ENCODE peak calls at places on chromosomes 7 and 10, in five cellular contexts. A is SK-N-SH, V is pancreas, J is HCT116, C is PC-9. E is an unnamed sample.

GRCh38 chr7:38299275-38299931 is 26.0 kb upstream of the TARP start:
- DNase-seq in A (no peak), V (no peak), J (no peak), C (no peak), E (no peak)

GRCh38 chr10:71244638-71245419 is 32.5 kb downstream of the UNC5B start:
- DNase-seq in A (peak), V (no peak), J (no peak), C (no peak), E (no peak)

GRCh38 chr10:16789266-16789665 is 28.0 kb downstream of the RSU1 start:
- DNase-seq in A (no peak), V (no peak), J (no peak), C (no peak), E (no peak)

GRCh38 chr10:69880301-69881081 is 78.8 kb downstream of the COL13A1 start:
- DNase-seq in A (no peak), V (no peak), J (no peak), C (no peak), E (no peak)

GRCh38 chr10:70931168-70931805 is 42.9 kb upstream of the PCBD1 start:
- DNase-seq in A (no peak), V (no peak), J (no peak), C (peak), E (peak)

GRCh38 chr10:73774637-73775036 is 7.2 kb upstream of the CHCHD1 start:
- DNase-seq in A (no peak), V (no peak), J (no peak), C (peak), E (no peak)

GRCh38 chr7:18666107-18666728 is 170.7 kb downstream of the HDAC9 start:
- DNase-seq in A (peak), V (peak), J (peak), C (peak), E (no peak)

GRCh38 chr10:71363936-71364335 is 32.8 kb upstream of the CDH23 start:
- DNase-seq in A (no peak), V (no peak), J (no peak), C (no peak), E (no peak)

GRCh38 chr10:119597405-119598186 is 832 bp upstream of the TIAL1 start:
- DNase-seq in A (no peak), V (no peak), J (no peak), C (no peak), E (no peak)

GRCh38 chr10:119723161-119723560 is 2.7 kb upstream of the INPP5F start:
- DNase-seq in A (no peak), V (no peak), J (no peak), C (no peak), E (no peak)

GRCh38 chr10:9069136-9069535 is 1014.6 kb downstream of the GATA3 start:
- DNase-seq in A (no peak), V (no peak), J (no peak), C (peak), E (peak)

GRCh38 chr10:3467052-3467906 is 294.7 kb upstream of the PITRM1 start:
- DNase-seq in A (no peak), V (no peak), J (peak), C (peak), E (peak)

GRCh38 chr10:122555431-122555830 is 5.1 kb upstream of the DMBT1 start:
- DNase-seq in A (no peak), V (no peak), J (no peak), C (no peak), E (no peak)

GRCh38 chr10:126101744-126102143 is 205.4 kb downstream of the FANK1 start:
- DNase-seq in A (no peak), V (no peak), J (no peak), C (no peak), E (no peak)

GRCh38 chr10:62637249-62638061 is 167.1 kb upstream of the ADO start:
- DNase-seq in A (no peak), V (no peak), J (no peak), C (no peak), E (peak)

GRCh38 chr10:119360181-119360921 is 153.0 kb downstream of the GRK5 start:
- DNase-seq in A (no peak), V (no peak), J (no peak), C (no peak), E (no peak)

GRCh38 chr10:27446091-27446918 is 57.8 kb upstream of the RAB18 start:
- DNase-seq in A (peak), V (no peak), J (peak), C (no peak), E (no peak)

GRCh38 chr7:137880432-137880831 is 33.7 kb upstream of the DGKI start:
- DNase-seq in A (no peak), V (no peak), J (no peak), C (no peak), E (peak)

GRCh38 chr7:86914468-86915054 is 144.9 kb downstream of the ELAPOR2 start:
- DNase-seq in A (no peak), V (no peak), J (no peak), C (no peak), E (no peak)

GRCh38 chr7:114922652-114923402 is 933 bp downstream of the MDFIC start:
- DNase-seq in A (peak), V (peak), J (no peak), C (peak), E (no peak)

DNA sequence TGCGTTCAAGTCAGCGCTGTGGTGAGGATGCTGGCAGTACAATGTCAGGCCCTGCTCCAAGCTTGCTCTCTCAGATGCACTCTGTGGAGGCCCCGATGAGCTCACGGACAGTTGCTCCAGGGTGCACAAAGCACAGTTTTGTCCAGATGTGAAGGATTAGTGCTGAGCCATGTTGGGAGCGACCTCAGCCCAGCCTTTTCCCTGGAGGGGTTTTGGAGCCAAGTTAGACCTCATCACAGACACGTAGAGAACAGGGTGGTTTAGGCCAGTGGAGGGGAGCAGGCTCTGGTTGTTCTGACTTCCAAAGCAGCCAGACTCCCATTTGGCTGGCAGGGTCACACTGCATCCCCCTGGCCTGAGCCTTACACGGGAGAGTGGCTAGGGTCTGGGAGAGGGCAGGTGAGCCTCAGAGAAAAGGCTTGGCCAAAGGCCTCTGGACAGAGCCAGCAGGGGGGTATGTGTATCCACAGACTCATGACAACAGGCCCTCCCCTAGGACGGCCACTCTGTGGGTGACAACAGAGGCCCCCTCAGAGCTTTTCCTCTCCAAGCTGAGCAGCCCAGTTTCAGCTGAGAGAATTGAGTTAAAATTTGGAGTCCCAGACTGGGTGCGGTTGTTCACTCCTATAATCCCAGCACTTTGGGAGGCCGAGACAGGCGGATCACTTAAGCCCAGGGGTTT is 4.6 kb downstream of the PLAC9 start:
- DNase-seq in A (no peak), V (no peak), J (no peak), C (no peak), E (no peak)
- H3K27ac ChIP-seq in A (no peak), V (no peak), J (no peak), C (no peak), E (no peak)

GRCh38 chr10:110852897-110853296 is 18.8 kb upstream of the PDCD4 start:
- DNase-seq in A (no peak), V (peak), J (no peak), C (no peak), E (no peak)
- H3K27ac ChIP-seq in A (no peak), V (peak), J (no peak), C (no peak), E (peak)

GRCh38 chr7:33686001-33686591 is 219.2 kb upstream of the BMPER start:
- DNase-seq in A (peak), V (no peak), J (no peak), C (no peak), E (no peak)

GRCh38 chr7:33687601-33688000 is 217.7 kb upstream of the BMPER start:
- DNase-seq in A (no peak), V (no peak), J (no peak), C (no peak), E (no peak)

GRCh38 chr7:33680682-33681081 is 224.7 kb upstream of the BMPER start:
- DNase-seq in A (no peak), V (no peak), J (no peak), C (no peak), E (no peak)

DNA sequence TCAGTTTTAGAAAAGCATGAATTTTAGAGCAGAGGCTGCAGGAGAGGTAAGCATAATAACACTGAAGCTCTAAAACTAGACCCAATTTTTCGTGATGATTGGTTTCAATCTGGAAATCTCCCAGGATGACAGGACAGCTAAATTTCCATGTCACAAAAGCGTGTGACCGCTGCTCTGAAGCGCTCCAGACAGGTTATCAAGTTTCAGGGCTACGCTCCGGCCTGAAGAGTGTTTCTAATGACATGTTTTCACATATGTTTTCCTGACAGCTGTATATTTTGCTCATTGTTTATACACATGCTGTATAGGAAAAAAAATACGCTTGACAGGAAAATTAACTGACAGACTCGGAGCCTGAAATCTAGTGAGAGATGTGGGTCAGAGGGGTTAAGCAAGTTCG is 219.9 kb upstream of the BMPER start:
- DNase-seq in A (no peak), V (no peak), J (no peak), C (no peak), E (no peak)
- H3K27ac ChIP-seq in A (no peak), V (no peak), J (no peak), C (no peak), E (no peak)

DNA sequence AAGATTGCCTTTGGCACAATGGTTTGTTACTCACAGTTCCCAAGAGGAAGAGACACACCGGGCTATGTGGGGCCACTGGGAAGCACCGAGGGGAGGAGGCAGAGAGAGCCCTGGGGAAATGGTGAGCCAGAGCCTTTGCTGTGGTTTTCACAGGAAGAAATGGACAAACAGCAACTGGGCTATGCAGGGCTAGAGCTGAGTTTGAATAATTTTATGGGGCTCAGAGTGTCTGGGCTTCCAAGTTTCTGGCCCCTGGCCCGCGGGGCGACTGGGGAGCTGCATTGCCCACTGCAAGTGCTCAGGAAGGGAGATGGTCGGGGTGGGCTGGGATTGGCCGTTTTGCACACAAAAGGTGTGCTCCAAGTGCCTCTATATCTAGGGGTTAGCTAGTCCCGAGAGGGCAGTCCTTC is 92.6 kb downstream of the CHST15 start:
- DNase-seq in A (no peak), V (peak), J (no peak), C (peak), E (no peak)
- H3K27ac ChIP-seq in A (no peak), V (no peak), J (no peak), C (peak), E (no peak)

DNA sequence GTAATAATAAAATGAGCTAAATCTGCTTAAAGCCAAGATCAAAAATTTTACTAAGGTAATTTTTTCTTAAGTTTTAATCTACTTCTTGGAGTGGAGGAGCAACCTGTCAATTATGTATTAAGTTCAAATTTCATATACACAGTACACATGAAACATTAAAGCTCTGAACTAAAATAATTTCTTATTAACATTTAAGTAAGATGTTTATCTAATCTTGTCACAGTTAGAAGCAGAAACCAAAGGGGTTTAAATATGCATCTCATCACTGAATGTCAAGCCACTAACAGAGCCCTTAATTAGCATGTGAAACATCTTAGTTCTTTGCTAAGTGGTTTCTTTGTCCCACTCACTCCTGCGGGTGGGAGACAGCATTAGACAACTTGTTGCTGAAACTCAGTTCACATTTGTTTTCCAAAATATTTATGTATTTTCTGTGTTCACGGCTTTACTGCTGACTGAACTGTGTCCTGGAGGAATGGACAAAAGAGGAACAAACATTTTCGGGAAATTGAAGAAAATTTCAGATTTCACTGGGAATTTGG is 130.9 kb upstream of the MBL2 start:
- DNase-seq in A (no peak), V (no peak), J (no peak), C (no peak), E (no peak)
- H3K27ac ChIP-seq in A (no peak), V (no peak), J (no peak), C (no peak), E (no peak)

E was measured in epithelial cell of prostate.